ENCODE peak calls at places on chromosomes 2 and 18, in six cellular contexts. One of them, this sample, is unnamed. For H3K4me1 and H3K9me3, the result is how much of the 10 kb centered on the place peaks cover.

GRCh38 chr2:61937881-61938280 is 32.4 kb downstream of the COMMD1 start:
- DNase-seq in transverse colon: no peak
- DNase-seq in colonic mucosa: no peak
- DNase-seq in A549: no peak
- DNase-seq in fibroblast of lung: no peak
- DNase-seq in HCT116: no peak
- DNase-seq in this sample: no peak

GRCh38 chr2:133718688-133719201 is 150.5 kb upstream of the NCKAP5 start:
- DNase-seq in transverse colon: no peak
- DNase-seq in colonic mucosa: no peak
- DNase-seq in A549: peak
- DNase-seq in fibroblast of lung: peak
- DNase-seq in HCT116: no peak
- DNase-seq in this sample: peak

GRCh38 chr2:20027260-20027677 is 14.8 kb upstream of the MATN3 start:
- DNase-seq in transverse colon: peak
- DNase-seq in colonic mucosa: peak
- DNase-seq in A549: peak
- DNase-seq in fibroblast of lung: no peak
- DNase-seq in HCT116: no peak
- DNase-seq in this sample: no peak

GRCh38 chr18:37364237-37364636 is 201.4 kb downstream of the CELF4 start:
- DNase-seq in transverse colon: no peak
- DNase-seq in colonic mucosa: no peak
- DNase-seq in A549: no peak
- DNase-seq in fibroblast of lung: no peak
- DNase-seq in HCT116: no peak
- DNase-seq in this sample: no peak

GRCh38 chr2:220893411-220893810 is 678.7 kb downstream of the EPHA4 start:
- DNase-seq in transverse colon: no peak
- DNase-seq in colonic mucosa: no peak
- DNase-seq in A549: no peak
- DNase-seq in fibroblast of lung: peak
- DNase-seq in HCT116: no peak
- DNase-seq in this sample: no peak

GRCh38 chr18:55982992-55983391 is 395.0 kb upstream of the TCF4 start:
- DNase-seq in transverse colon: no peak
- DNase-seq in colonic mucosa: no peak
- DNase-seq in A549: no peak
- DNase-seq in fibroblast of lung: peak
- DNase-seq in HCT116: no peak
- DNase-seq in this sample: peak

GRCh38 chr2:63842149-63843061 is 709 bp downstream of the UGP2 start:
- DNase-seq in transverse colon: peak
- DNase-seq in colonic mucosa: peak
- DNase-seq in A549: peak
- DNase-seq in fibroblast of lung: peak
- DNase-seq in HCT116: no peak
- DNase-seq in this sample: no peak

GRCh38 chr2:79876430-79876829 is 363.6 kb downstream of the CTNNA2 start:
- DNase-seq in transverse colon: no peak
- DNase-seq in colonic mucosa: no peak
- DNase-seq in A549: peak
- DNase-seq in fibroblast of lung: peak
- DNase-seq in HCT116: no peak
- DNase-seq in this sample: peak

GRCh38 chr2:2232167-2232566 is 98.9 kb downstream of the MYT1L start:
- DNase-seq in transverse colon: no peak
- DNase-seq in colonic mucosa: no peak
- DNase-seq in A549: no peak
- DNase-seq in fibroblast of lung: no peak
- DNase-seq in HCT116: no peak
- DNase-seq in this sample: no peak

GRCh38 chr2:209958016-209958415 is 44.4 kb upstream of the RPE start:
- DNase-seq in transverse colon: no peak
- DNase-seq in colonic mucosa: no peak
- DNase-seq in A549: no peak
- DNase-seq in fibroblast of lung: no peak
- DNase-seq in HCT116: no peak
- DNase-seq in this sample: no peak

GRCh38 chr2:98269830-98270229 is 76.4 kb upstream of the CNGA3 start:
- DNase-seq in transverse colon: no peak
- DNase-seq in colonic mucosa: no peak
- DNase-seq in A549: no peak
- DNase-seq in fibroblast of lung: peak
- DNase-seq in HCT116: no peak
- DNase-seq in this sample: no peak

GRCh38 chr2:118604831-118605230 is 242.6 kb downstream of the EN1 start:
- DNase-seq in transverse colon: no peak
- DNase-seq in colonic mucosa: no peak
- DNase-seq in A549: no peak
- DNase-seq in fibroblast of lung: no peak
- DNase-seq in HCT116: no peak
- DNase-seq in this sample: no peak

GRCh38 chr2:73112913-73113633 is at the start of gene RAB11FIP5:
- DNase-seq in transverse colon: peak
- DNase-seq in colonic mucosa: peak
- DNase-seq in A549: peak
- DNase-seq in fibroblast of lung: peak
- DNase-seq in HCT116: peak
- DNase-seq in this sample: peak

GRCh38 chr18:35998967-35999366 is 26.5 kb downstream of the RMP24 start:
- DNase-seq in transverse colon: no peak
- DNase-seq in colonic mucosa: no peak
- DNase-seq in A549: peak
- DNase-seq in fibroblast of lung: no peak
- DNase-seq in HCT116: no peak
- DNase-seq in this sample: no peak

GRCh38 chr18:38456253-38456652 is 890.7 kb upstream of the CELF4 start:
- DNase-seq in transverse colon: no peak
- DNase-seq in colonic mucosa: no peak
- DNase-seq in A549: no peak
- DNase-seq in fibroblast of lung: no peak
- DNase-seq in HCT116: no peak
- DNase-seq in this sample: no peak

GRCh38 chr2:55163895-55164509 is 68.1 kb downstream of the CLHC1 start:
- DNase-seq in transverse colon: no peak
- DNase-seq in colonic mucosa: no peak
- DNase-seq in A549: no peak
- DNase-seq in fibroblast of lung: peak
- DNase-seq in HCT116: no peak
- DNase-seq in this sample: no peak

GRCh38 chr2:241066171-241066892 is 35.8 kb downstream of the MTERF4 start:
- DNase-seq in transverse colon: no peak
- DNase-seq in colonic mucosa: peak
- DNase-seq in A549: no peak
- DNase-seq in fibroblast of lung: no peak
- DNase-seq in HCT116: no peak
- DNase-seq in this sample: no peak

GRCh38 chr2:201618744-201619654 is 24.3 kb downstream of the TMEM237 start:
- DNase-seq in transverse colon: peak
- DNase-seq in colonic mucosa: peak
- DNase-seq in A549: no peak
- DNase-seq in fibroblast of lung: peak
- DNase-seq in HCT116: no peak
- DNase-seq in this sample: no peak

GRCh38 chr2:23411752-23412431 is 26.9 kb downstream of the KLHL29 start:
- DNase-seq in transverse colon: no peak
- DNase-seq in colonic mucosa: no peak
- DNase-seq in A549: no peak
- DNase-seq in fibroblast of lung: peak
- DNase-seq in HCT116: no peak
- DNase-seq in this sample: no peak

GRCh38 chr2:105789745-105790466 is 45.2 kb downstream of the NCK2 start:
- DNase-seq in transverse colon: peak
- DNase-seq in colonic mucosa: no peak
- DNase-seq in A549: no peak
- DNase-seq in fibroblast of lung: peak
- DNase-seq in HCT116: no peak
- DNase-seq in this sample: no peak

GRCh38 chr18:32389868-32390267 is 80.8 kb downstream of the GAREM1 start:
- DNase-seq in transverse colon: no peak
- DNase-seq in colonic mucosa: peak
- DNase-seq in A549: no peak
- DNase-seq in fibroblast of lung: no peak
- DNase-seq in HCT116: no peak
- DNase-seq in this sample: no peak

GRCh38 chr2:72993147-72993546 is 75.8 kb downstream of the EMX1 start:
- DNase-seq in transverse colon: no peak
- DNase-seq in colonic mucosa: peak
- DNase-seq in A549: peak
- DNase-seq in fibroblast of lung: peak
- DNase-seq in HCT116: peak
- DNase-seq in this sample: peak

GRCh38 chr2:169735623-169736022 is 2.0 kb downstream of the KLHL23 start:
- DNase-seq in transverse colon: no peak
- DNase-seq in colonic mucosa: no peak
- DNase-seq in A549: no peak
- DNase-seq in fibroblast of lung: no peak
- DNase-seq in HCT116: no peak
- DNase-seq in this sample: no peak

GRCh38 chr2:105518897-105519296 is 120.0 kb upstream of the FHL2 start:
- DNase-seq in transverse colon: peak
- DNase-seq in colonic mucosa: no peak
- DNase-seq in A549: peak
- DNase-seq in fibroblast of lung: no peak
- DNase-seq in HCT116: no peak
- DNase-seq in this sample: no peak

GRCh38 chr2:119744335-119744939 is 15.3 kb upstream of the PTPN4 start:
- DNase-seq in transverse colon: no peak
- DNase-seq in colonic mucosa: no peak
- DNase-seq in A549: peak
- DNase-seq in fibroblast of lung: peak
- DNase-seq in HCT116: peak
- DNase-seq in this sample: no peak

GRCh38 chr18:36825526-36825925 is 3.3 kb downstream of the TPGS2 start:
- DNase-seq in transverse colon: no peak
- DNase-seq in colonic mucosa: no peak
- DNase-seq in A549: no peak
- DNase-seq in fibroblast of lung: no peak
- DNase-seq in HCT116: no peak
- DNase-seq in this sample: no peak

GRCh38 chr2:209766613-209767012 is 5.0 kb upstream of the UNC80 start:
- DNase-seq in transverse colon: no peak
- DNase-seq in colonic mucosa: no peak
- DNase-seq in A549: no peak
- DNase-seq in fibroblast of lung: no peak
- DNase-seq in HCT116: no peak
- DNase-seq in this sample: no peak

DNA sequence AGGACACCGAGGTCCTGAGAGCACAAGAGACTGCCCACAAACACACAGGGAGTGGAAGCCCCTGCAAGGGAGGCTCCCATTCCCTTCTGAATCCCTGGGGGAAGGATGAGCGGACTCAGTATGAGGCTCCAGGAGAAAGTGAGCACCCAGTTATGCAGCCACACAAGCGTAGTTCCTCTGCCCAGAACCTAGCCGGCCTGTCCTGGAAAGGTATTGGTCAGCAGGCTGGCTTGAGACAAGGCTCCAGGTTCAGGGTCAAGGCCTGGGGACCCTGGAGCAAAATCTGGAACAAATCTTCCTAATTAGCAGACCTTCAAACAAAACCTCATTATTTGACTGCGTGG is 1.2 kb upstream of the CAPG start:
- DNase-seq in transverse colon: no peak
- DNase-seq in colonic mucosa: no peak
- DNase-seq in A549: no peak
- DNase-seq in fibroblast of lung: no peak
- DNase-seq in HCT116: no peak
- DNase-seq in this sample: no peak
- H3K4me1 ChIP-seq in transverse colon: half or more
- H3K4me1 ChIP-seq in colonic mucosa: under half
- H3K4me1 ChIP-seq in A549: under half
- H3K4me1 ChIP-seq in fibroblast of lung: under half
- H3K4me1 ChIP-seq in HCT116: under half
- H3K4me1 ChIP-seq in this sample: under half

DNA sequence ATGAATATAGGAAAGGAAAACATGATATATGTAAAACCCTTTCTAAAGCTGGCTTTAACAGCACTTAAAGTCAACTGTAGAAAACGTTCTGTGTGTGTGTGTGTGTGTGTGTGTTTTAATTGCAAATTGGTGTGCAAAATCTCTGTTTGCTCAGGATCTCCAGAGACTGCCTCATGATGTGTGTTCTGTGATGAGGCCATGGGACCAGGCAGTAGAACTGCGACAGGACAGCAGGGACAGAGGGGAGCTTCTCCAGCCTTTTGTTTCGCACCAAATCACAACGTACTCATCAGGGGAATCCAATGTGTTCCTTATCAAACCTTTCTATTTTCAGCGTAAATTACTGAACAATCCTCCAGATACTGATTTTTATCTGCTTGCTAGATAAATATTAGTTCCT is 66.7 kb downstream of the NXPH2 start:
- DNase-seq in transverse colon: no peak
- DNase-seq in colonic mucosa: no peak
- DNase-seq in A549: no peak
- DNase-seq in fibroblast of lung: no peak
- DNase-seq in HCT116: no peak
- DNase-seq in this sample: no peak
- H3K9me3 ChIP-seq in transverse colon: under half
- H3K9me3 ChIP-seq in colonic mucosa: under half
- H3K9me3 ChIP-seq in A549: under half
- H3K9me3 ChIP-seq in fibroblast of lung: under half
- H3K9me3 ChIP-seq in HCT116: under half
- H3K9me3 ChIP-seq in this sample: under half

GRCh38 chr18:48767090-48767670 is 183.6 kb downstream of the SMAD7 start:
- DNase-seq in transverse colon: no peak
- DNase-seq in colonic mucosa: no peak
- DNase-seq in A549: no peak
- DNase-seq in fibroblast of lung: peak
- DNase-seq in HCT116: no peak
- DNase-seq in this sample: no peak

GRCh38 chr18:48766487-48766886 is 184.3 kb downstream of the SMAD7 start:
- DNase-seq in transverse colon: no peak
- DNase-seq in colonic mucosa: no peak
- DNase-seq in A549: no peak
- DNase-seq in fibroblast of lung: no peak
- DNase-seq in HCT116: no peak
- DNase-seq in this sample: no peak

GRCh38 chr18:48771641-48772380 is 179.0 kb downstream of the SMAD7 start:
- DNase-seq in transverse colon: no peak
- DNase-seq in colonic mucosa: no peak
- DNase-seq in A549: no peak
- DNase-seq in fibroblast of lung: no peak
- DNase-seq in HCT116: no peak
- DNase-seq in this sample: no peak

GRCh38 chr18:48770243-48770642 is 180.5 kb downstream of the SMAD7 start:
- DNase-seq in transverse colon: no peak
- DNase-seq in colonic mucosa: no peak
- DNase-seq in A549: no peak
- DNase-seq in fibroblast of lung: no peak
- DNase-seq in HCT116: no peak
- DNase-seq in this sample: no peak

GRCh38 chr18:48769006-48769646 is 181.6 kb downstream of the SMAD7 start:
- DNase-seq in transverse colon: no peak
- DNase-seq in colonic mucosa: no peak
- DNase-seq in A549: no peak
- DNase-seq in fibroblast of lung: no peak
- DNase-seq in HCT116: no peak
- DNase-seq in this sample: no peak
- TF ChIP-seq CTCF in transverse colon: no peak
- TF ChIP-seq CTCF in colonic mucosa: no peak
- TF ChIP-seq CTCF in A549: no peak
- TF ChIP-seq CTCF in fibroblast of lung: no peak
- TF ChIP-seq CTCF in HCT116: peak
- TF ChIP-seq CTCF in this sample: no peak

GRCh38 chr18:2978208-2978607 is 34.7 kb downstream of the LPIN2 start:
- DNase-seq in transverse colon: no peak
- DNase-seq in colonic mucosa: no peak
- DNase-seq in A549: no peak
- DNase-seq in fibroblast of lung: peak
- DNase-seq in HCT116: no peak
- DNase-seq in this sample: no peak
- H3K4me1 ChIP-seq in transverse colon: half or more
- H3K4me1 ChIP-seq in colonic mucosa: under half
- H3K4me1 ChIP-seq in A549: half or more
- H3K4me1 ChIP-seq in fibroblast of lung: under half
- H3K4me1 ChIP-seq in HCT116: under half
- H3K4me1 ChIP-seq in this sample: under half

This sample was measured in BE2C.